ENCODE peak calls at places on chromosome 1, in five cellular contexts. S is NT2/D1, B is GM12878, H is H1, J is HepG2. L is an unnamed sample.

GRCh38 chr1:1085171-1085841 is 11.2 kb upstream of the RNF223 start:
- DNase-seq in B (no peak), H (no peak), J (no peak), S (no peak), L (no peak)

GRCh38 chr1:171800342-171800741 is 18.9 kb downstream of the METTL13 start:
- DNase-seq in B (no peak), H (no peak), J (no peak), S (no peak), L (no peak)

GRCh38 chr1:12398135-12398450 is 168.3 kb downstream of the VPS13D start:
- DNase-seq in J (no peak), H (no peak), S (no peak), B (no peak), L (no peak)

GRCh38 chr1:240909701-240910457 is 297.9 kb upstream of the GREM2 start:
- DNase-seq in B (peak), H (no peak), J (no peak), S (no peak), L (no peak)

GRCh38 chr1:78650114-78650513 is 483 bp downstream of the IFI44 start:
- DNase-seq in S (no peak), B (no peak), H (no peak), J (no peak), L (no peak)

GRCh38 chr1:89812992-89813391 is 7.8 kb upstream of the LRRC8D start:
- DNase-seq in S (no peak), J (no peak), B (no peak), H (no peak), L (no peak)

GRCh38 chr1:166166701-166167394 is at the start of gene FAM78B:
- DNase-seq in S (peak), J (peak), H (peak), B (peak), L (peak)

GRCh38 chr1:89454845-89455521 is 69.6 kb upstream of the LRRC8B start:
- DNase-seq in S (peak), B (no peak), J (peak), H (peak), L (peak)

GRCh38 chr1:24709748-24710416 is 35.4 kb upstream of the CLIC4 start:
- DNase-seq in B (no peak), J (no peak), S (no peak), H (no peak), L (no peak)

GRCh38 chr1:88375977-88376376 is 308.1 kb upstream of the PKN2 start:
- DNase-seq in J (no peak), H (no peak), S (no peak), B (no peak), L (no peak)

GRCh38 chr1:150388241-150388640 is 24.3 kb downstream of the RPRD2 start:
- DNase-seq in B (no peak), S (no peak), J (no peak), H (no peak), L (no peak)

GRCh38 chr1:150387200-150387599 is 23.3 kb downstream of the RPRD2 start:
- DNase-seq in B (no peak), S (no peak), J (peak), H (no peak), L (no peak)

GRCh38 chr1:150385537-150386445 is 21.8 kb downstream of the RPRD2 start:
- DNase-seq in S (no peak), H (no peak), J (no peak), B (no peak), L (no peak)

GRCh38 chr1:150386546-150387080 is 22.7 kb downstream of the RPRD2 start:
- DNase-seq in H (no peak), B (no peak), J (no peak), S (no peak), L (no peak)

GRCh38 chr1:150383629-150384318 is 19.8 kb downstream of the RPRD2 start:
- DNase-seq in J (no peak), S (no peak), H (no peak), B (no peak), L (no peak)
- TF ChIP-seq SUZ12 in J (no peak), S (no peak), H (no peak), B (no peak), L (no peak)

GRCh38 chr1:207013321-207014085 is 19.1 kb downstream of the C1orf116 start:
- DNase-seq in J (no peak), H (no peak), B (no peak), S (no peak), L (no peak)
- TF ChIP-seq SUZ12 in J (no peak), H (no peak), B (no peak), S (no peak), L (no peak)

DNA sequence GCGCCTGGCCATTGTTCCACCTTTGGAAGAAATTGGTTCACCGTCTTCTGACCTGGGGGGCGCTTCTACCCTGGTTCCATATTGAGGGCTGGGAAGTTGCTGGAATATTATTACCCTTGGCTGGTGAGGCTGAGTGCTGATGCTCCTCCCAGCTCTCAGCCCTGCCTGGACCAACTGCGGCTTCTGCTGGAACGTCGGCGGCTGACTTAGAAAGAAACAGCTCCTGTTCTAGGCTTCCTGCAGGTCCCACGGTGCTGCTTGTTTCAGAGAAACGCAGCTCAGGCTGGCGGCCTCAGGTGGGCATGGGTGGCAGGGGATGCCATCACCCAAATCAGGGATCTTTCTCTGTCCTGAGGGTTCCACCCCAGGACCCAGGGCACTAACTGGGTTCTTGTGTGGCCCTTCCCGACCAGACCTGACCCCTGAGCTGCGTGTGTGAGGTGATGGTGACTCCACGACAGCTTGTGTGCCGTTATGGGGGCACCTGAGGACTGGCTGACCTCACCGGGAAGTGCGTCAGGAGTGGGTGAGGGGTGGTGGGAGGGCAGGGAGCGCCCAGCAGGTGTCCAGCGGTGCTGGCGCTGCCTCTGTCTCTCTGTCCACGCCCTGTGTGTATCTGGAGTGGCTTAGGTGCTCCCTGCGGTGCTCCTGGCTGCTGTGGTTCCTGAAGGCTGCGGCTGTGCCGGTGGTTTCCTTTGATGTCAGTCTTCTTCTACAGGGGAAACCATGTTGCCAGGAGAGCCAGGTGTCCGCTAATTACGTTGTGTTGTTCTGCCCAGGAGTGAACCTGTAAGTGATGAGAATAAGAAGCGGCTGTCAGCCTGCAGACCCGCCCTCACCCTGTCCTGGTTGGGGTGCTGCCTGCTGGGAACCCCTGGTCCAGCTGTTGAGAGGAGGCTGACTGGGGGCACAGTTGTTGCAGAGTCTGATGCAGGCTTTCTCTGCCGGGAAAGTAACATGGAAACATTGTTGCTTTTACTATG is 8.9 kb downstream of the SKI start:
- DNase-seq in S (no peak), J (no peak), H (no peak), B (no peak), L (no peak)
- TF ChIP-seq SUZ12 in S (no peak), J (no peak), H (no peak), B (no peak), L (no peak)

GRCh38 chr1:93180723-93181613 is at the start of gene CCDC18:
- DNase-seq in B (peak), S (peak), H (no peak), J (peak), L (peak)
- TF ChIP-seq SUZ12 in B (no peak), S (no peak), H (no peak), J (no peak), L (no peak)